ENCODE peak calls at places on chromosomes 6 and 20, in five cellular contexts. Q is kidney, P is brain microvascular endothelial cell, I is lower leg skin, R is AG20443. O is an unnamed sample.

GRCh38 chr6:26129656-26130055 is 42.4 kb downstream of the HFE start:
- DNase-seq in Q (no peak), P (no peak), I (no peak), R (no peak), O (no peak)

GRCh38 chr6:169145476-169145875 is 108.2 kb downstream of the THBS2 start:
- DNase-seq in Q (no peak), P (no peak), I (no peak), R (no peak), O (no peak)

GRCh38 chr20:45518282-45518681 is 2.9 kb upstream of the SPINT3 start:
- DNase-seq in Q (no peak), P (no peak), I (no peak), R (no peak), O (no peak)

GRCh38 chr6:135411339-135411738 is 86.2 kb downstream of the AHI1 start:
- DNase-seq in Q (no peak), P (no peak), I (no peak), R (peak), O (peak)

GRCh38 chr6:111844376-111844775 is 28.9 kb downstream of the FYN start:
- DNase-seq in Q (no peak), P (no peak), I (no peak), R (no peak), O (no peak)

GRCh38 chr6:37308084-37308817 is 45.5 kb upstream of the RNF8 start:
- DNase-seq in Q (no peak), P (no peak), I (no peak), R (peak), O (peak)

GRCh38 chr20:9617062-9617461 is 102.7 kb downstream of the LAMP5 start:
- DNase-seq in Q (no peak), P (peak), I (no peak), R (peak), O (peak)

GRCh38 chr20:46021361-46022359 is 7.4 kb upstream of the SLC12A5 start:
- DNase-seq in Q (peak), P (no peak), I (no peak), R (peak), O (peak)

GRCh38 chr20:52230406-52230805 is 38.8 kb upstream of the ZFP64 start:
- DNase-seq in Q (no peak), P (peak), I (peak), R (no peak), O (no peak)

GRCh38 chr6:31727034-31727716 is 1.9 kb downstream of the DDAH2 start:
- DNase-seq in Q (peak), P (no peak), I (no peak), R (no peak), O (no peak)

GRCh38 chr6:40442591-40442990 is 144.6 kb downstream of the LRFN2 start:
- DNase-seq in Q (no peak), P (no peak), I (no peak), R (no peak), O (no peak)

O was measured in NCI-H146.